ENCODE peak calls at places on chromosomes 7 and 10, in nine cellular contexts. I, S, X, E, V, M, A, F and K are unnamed samples.

GRCh38 chr7:15495170-15495569 is 66.6 kb downstream of the AGMO start:
- DNase-seq in I (no peak), S (no peak), X (no peak), E (no peak), V (no peak), M (no peak), A (no peak), F (no peak), K (no peak)

GRCh38 chr7:85749715-85750453 is 563.0 kb upstream of the SEMA3D start:
- DNase-seq in I (no peak), S (no peak), X (no peak), E (no peak), V (no peak), M (no peak), A (no peak), F (no peak), K (no peak)

GRCh38 chr7:155794196-155794595 is 18.1 kb downstream of the SHH start:
- DNase-seq in I (no peak), S (no peak), X (no peak), E (no peak), V (no peak), M (no peak), A (no peak), F (no peak), K (no peak)

GRCh38 chr10:22774102-22774501 is 59.7 kb upstream of the PIP4K2A start:
- DNase-seq in I (no peak), S (no peak), X (no peak), E (no peak), V (no peak), M (no peak), A (no peak), F (no peak), K (no peak)

GRCh38 chr7:44976040-44976745 is 2.6 kb downstream of the MYO1G start:
- DNase-seq in I (peak), S (no peak), X (no peak), E (no peak), V (no peak), M (no peak), A (no peak), F (no peak), K (no peak)

GRCh38 chr10:130691787-130692186 is 555.6 kb downstream of the GLRX3 start:
- DNase-seq in I (no peak), S (no peak), X (no peak), E (no peak), V (no peak), M (no peak), A (no peak), F (no peak), K (no peak)

GRCh38 chr7:44380179-44380830 is 54.9 kb upstream of the CAMK2B start:
- DNase-seq in I (no peak), S (no peak), X (no peak), E (no peak), V (no peak), M (no peak), A (no peak), F (no peak), K (no peak)

GRCh38 chr10:78804356-78805032 is 264.3 kb upstream of the ZMIZ1 start:
- DNase-seq in I (no peak), S (no peak), X (no peak), E (no peak), V (no peak), M (no peak), A (peak), F (no peak), K (no peak)

GRCh38 chr10:60942604-60943269 is 1.2 kb downstream of the RHOBTB1 start:
- DNase-seq in I (peak), S (peak), X (peak), E (peak), V (peak), M (peak), A (peak), F (peak), K (peak)

GRCh38 chr7:3432916-3433315 is 131.9 kb downstream of the SDK1 start:
- DNase-seq in I (no peak), S (no peak), X (no peak), E (no peak), V (no peak), M (no peak), A (no peak), F (no peak), K (no peak)

GRCh38 chr7:107384025-107384424 is 85.8 kb upstream of the GPR22 start:
- DNase-seq in I (no peak), S (no peak), X (no peak), E (no peak), V (no peak), M (no peak), A (no peak), F (no peak), K (no peak)

GRCh38 chr7:2633538-2634264 is 1.9 kb downstream of the TTYH3 start:
- DNase-seq in I (peak), S (peak), X (peak), E (peak), V (peak), M (no peak), A (peak), F (peak), K (peak)

GRCh38 chr10:79331709-79332108 is 15.6 kb upstream of the PPIF start:
- DNase-seq in I (no peak), S (peak), X (peak), E (peak), V (no peak), M (no peak), A (no peak), F (peak), K (no peak)

GRCh38 chr10:4635394-4635793 is 190.6 kb upstream of the AKR1E2 start:
- DNase-seq in I (no peak), S (no peak), X (peak), E (no peak), V (no peak), M (no peak), A (no peak), F (no peak), K (no peak)

GRCh38 chr7:43112941-43113621 is 634 bp downstream of the HECW1 start:
- DNase-seq in I (peak), S (peak), X (peak), E (peak), V (no peak), M (no peak), A (peak), F (peak), K (peak)

GRCh38 chr10:58316874-58317273 is 17.9 kb upstream of the UBE2D1 start:
- DNase-seq in I (no peak), S (no peak), X (no peak), E (no peak), V (no peak), M (no peak), A (no peak), F (no peak), K (no peak)

GRCh38 chr7:102284891-102285540 is 1.7 kb upstream of the SH2B2 start:
- DNase-seq in I (peak), S (no peak), X (no peak), E (peak), V (peak), M (peak), A (peak), F (no peak), K (peak)

GRCh38 chr7:25968205-25968993 is 183.6 kb upstream of the NFE2L3 start:
- DNase-seq in I (no peak), S (no peak), X (no peak), E (no peak), V (no peak), M (peak), A (no peak), F (no peak), K (no peak)

GRCh38 chr10:98045785-98046389 is 15.5 kb upstream of the CRTAC1 start:
- DNase-seq in I (no peak), S (peak), X (peak), E (peak), V (no peak), M (peak), A (no peak), F (peak), K (peak)

GRCh38 chr10:77637474-77637985 is at the start of gene KCNMA1:
- DNase-seq in I (no peak), S (peak), X (no peak), E (no peak), V (no peak), M (no peak), A (no peak), F (peak), K (peak)

GRCh38 chr10:43254881-43255643 is 11.8 kb downstream of the RASGEF1A start:
- DNase-seq in I (no peak), S (no peak), X (no peak), E (no peak), V (peak), M (peak), A (peak), F (no peak), K (peak)

GRCh38 chr10:69819713-69820506 is 18.2 kb downstream of the COL13A1 start:
- DNase-seq in I (no peak), S (peak), X (peak), E (no peak), V (no peak), M (no peak), A (no peak), F (no peak), K (no peak)

GRCh38 chr10:52729259-52730104 is 43.1 kb downstream of the MBL2 start:
- DNase-seq in I (no peak), S (peak), X (peak), E (no peak), V (no peak), M (no peak), A (no peak), F (no peak), K (no peak)

GRCh38 chr7:89731751-89732150 is 422.5 kb upstream of the STEAP1 start:
- DNase-seq in I (no peak), S (no peak), X (no peak), E (no peak), V (no peak), M (no peak), A (no peak), F (no peak), K (no peak)

GRCh38 chr7:5523052-5523711 is 99.5 kb upstream of the TNRC18 start:
- DNase-seq in I (no peak), S (peak), X (peak), E (no peak), V (no peak), M (no peak), A (no peak), F (no peak), K (no peak)

GRCh38 chr7:111210996-111211395 is 120.1 kb downstream of the LRRN3 start:
- DNase-seq in I (no peak), S (peak), X (peak), E (no peak), V (no peak), M (no peak), A (no peak), F (peak), K (no peak)

GRCh38 chr10:1109795-1110673 is 53.8 kb downstream of the WDR37 start:
- DNase-seq in I (no peak), S (peak), X (peak), E (no peak), V (no peak), M (peak), A (peak), F (peak), K (no peak)
- H3K27ac ChIP-seq in I (no peak), S (no peak), X (peak), E (peak), V (no peak), M (peak), A (peak), F (peak), K (no peak)

GRCh38 chr10:102226542-102226870 is 407 bp downstream of the ELOVL3 start:
- DNase-seq in I (no peak), S (no peak), X (no peak), E (no peak), V (no peak), M (no peak), A (no peak), F (no peak), K (no peak)
- H3K4me3 ChIP-seq in I (peak), S (peak), X (peak), E (peak), V (peak), M (peak), A (peak), F (no peak), K (peak)

GRCh38 chr7:30800785-30801252 is 29.6 kb downstream of the MINDY4 start:
- DNase-seq in I (no peak), S (peak), X (peak), E (no peak), V (peak), M (peak), A (no peak), F (peak), K (no peak)
- H3K27ac ChIP-seq in I (no peak), S (no peak), X (no peak), E (no peak), V (no peak), M (peak), A (peak), F (no peak), K (no peak)

DNA sequence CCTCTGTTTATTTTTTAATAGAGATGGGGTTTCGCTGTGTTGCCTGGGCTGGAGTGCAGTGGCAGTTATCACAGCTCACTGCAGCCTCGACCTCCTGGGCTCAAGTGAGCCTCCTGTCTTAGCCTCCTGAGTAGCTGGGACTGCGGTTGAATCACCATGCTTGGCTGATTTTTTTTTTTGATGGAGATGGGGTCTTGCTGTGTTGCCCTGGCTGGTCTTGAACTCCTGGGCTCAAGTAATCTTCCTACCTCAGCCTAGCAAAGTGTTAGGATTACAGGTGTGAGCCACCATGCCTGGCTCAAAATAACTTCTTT is 8.1 kb downstream of the DYNC2I1 start:
- DNase-seq in I (no peak), S (no peak), X (no peak), E (no peak), V (no peak), M (no peak), A (no peak), F (no peak), K (no peak)
- H3K4me3 ChIP-seq in I (peak), S (peak), X (no peak), E (peak), V (peak), M (peak), A (peak), F (no peak), K (peak)